ENCODE peak calls at places on chromosomes 2 and 18, in ten cellular contexts. K is heart left ventricle; P is adipocyte; M is CD8-positive, alpha-beta T cell; W is Panc1; Y is K562; H is kidney; R is A549; B is effector memory CD4-positive, alpha-beta T cell; Z is aorta. A is an unnamed sample.

GRCh38 chr2:205714058-205714776 is 31.9 kb downstream of the NRP2 start:
- DNase-seq in W (no peak), P (peak; percentile 25), B (no peak), K (no peak), Y (no peak), M (no peak), H (no peak), R (no peak), Z (no peak), A (no peak)

GRCh38 chr2:231613054-231613654 is 20.5 kb downstream of the TEX44 start:
- DNase-seq in K (no peak), P (no peak), Z (no peak), R (no peak), W (no peak), Y (no peak), H (peak; percentile 86), B (no peak), M (no peak), A (no peak)

GRCh38 chr18:48942554-48943261 is 8.1 kb downstream of the SMAD7 start:
- DNase-seq in R (peak; percentile 94), Z (no peak), K (no peak), Y (no peak), M (no peak), P (peak; percentile 90), W (peak; percentile 83), H (peak; percentile 89), B (no peak), A (no peak)

GRCh38 chr18:32879497-32879896 is 106.7 kb upstream of the KLHL14 start:
- DNase-seq in R (no peak), H (no peak), P (no peak), M (no peak), W (no peak), B (no peak), Z (no peak), K (no peak), Y (no peak), A (no peak)

GRCh38 chr18:29271496-29271895 is 1094.6 kb upstream of the CDH2 start:
- DNase-seq in W (no peak), H (no peak), B (no peak), Z (no peak), Y (no peak), M (no peak), R (no peak), P (peak; percentile 67), K (no peak), A (no peak)

GRCh38 chr2:15800489-15801329 is 139.6 kb upstream of the MYCN start:
- DNase-seq in Z (no peak), K (no peak), P (no peak), H (no peak), M (no peak), Y (no peak), B (no peak), R (no peak), W (no peak), A (no peak)

GRCh38 chr2:42202299-42203008 is 33.3 kb downstream of the EML4 start:
- DNase-seq in P (peak; percentile 36), Y (no peak), W (no peak), K (no peak), R (no peak), B (no peak), H (no peak), Z (no peak), M (no peak), A (no peak)

GRCh38 chr2:222057249-222058073 is 241.3 kb downstream of the PAX3 start:
- DNase-seq in M (no peak), Y (peak; percentile 2), Z (no peak), R (peak; percentile 10), W (peak; percentile 7), B (no peak), H (no peak), P (peak; percentile 69), K (no peak), A (no peak)

GRCh38 chr2:224036731-224037376 is 2.2 kb downstream of the SERPINE2 start:
- DNase-seq in P (no peak), M (no peak), W (no peak), H (no peak), R (no peak), B (no peak), K (no peak), Z (no peak), Y (no peak), A (no peak)

GRCh38 chr2:100119235-100119634 is 23.2 kb downstream of the AFF3 start:
- DNase-seq in B (no peak), K (no peak), M (no peak), P (no peak), W (no peak), R (no peak), Z (no peak), H (no peak), Y (no peak), A (no peak)

GRCh38 chr18:27109403-27109802 is 75.7 kb downstream of the CHST9 start:
- DNase-seq in H (no peak), Z (no peak), K (peak; percentile 27), R (no peak), M (no peak), P (no peak), W (no peak), Y (no peak), B (no peak), A (no peak)

GRCh38 chr2:29220506-29221270 is 105.5 kb downstream of the CLIP4 start:
- DNase-seq in B (no peak), W (no peak), K (no peak), Y (no peak), R (no peak), P (no peak), Z (no peak), M (no peak), H (no peak), A (no peak)

GRCh38 chr2:240530181-240530580 is 27.6 kb downstream of the ANKMY1 start:
- DNase-seq in Y (no peak), M (no peak), B (no peak), R (no peak), W (no peak), Z (peak; percentile 39), H (no peak), K (no peak), P (no peak), A (no peak)

GRCh38 chr2:240527153-240527750 is 30.5 kb downstream of the ANKMY1 start:
- DNase-seq in H (no peak), R (no peak), P (no peak), M (no peak), K (no peak), Y (no peak), Z (no peak), W (no peak), B (no peak), A (no peak)

GRCh38 chr2:240531038-240531437 is 26.8 kb downstream of the ANKMY1 start:
- DNase-seq in P (no peak), Y (no peak), K (no peak), M (no peak), R (no peak), W (no peak), H (no peak), Z (no peak), B (no peak), A (no peak)

GRCh38 chr2:240528406-240529040 is 29.3 kb downstream of the ANKMY1 start:
- DNase-seq in H (peak; percentile 43), Y (no peak), K (no peak), P (no peak), M (no peak), W (no peak), R (no peak), Z (no peak), B (no peak), A (no peak)

DNA sequence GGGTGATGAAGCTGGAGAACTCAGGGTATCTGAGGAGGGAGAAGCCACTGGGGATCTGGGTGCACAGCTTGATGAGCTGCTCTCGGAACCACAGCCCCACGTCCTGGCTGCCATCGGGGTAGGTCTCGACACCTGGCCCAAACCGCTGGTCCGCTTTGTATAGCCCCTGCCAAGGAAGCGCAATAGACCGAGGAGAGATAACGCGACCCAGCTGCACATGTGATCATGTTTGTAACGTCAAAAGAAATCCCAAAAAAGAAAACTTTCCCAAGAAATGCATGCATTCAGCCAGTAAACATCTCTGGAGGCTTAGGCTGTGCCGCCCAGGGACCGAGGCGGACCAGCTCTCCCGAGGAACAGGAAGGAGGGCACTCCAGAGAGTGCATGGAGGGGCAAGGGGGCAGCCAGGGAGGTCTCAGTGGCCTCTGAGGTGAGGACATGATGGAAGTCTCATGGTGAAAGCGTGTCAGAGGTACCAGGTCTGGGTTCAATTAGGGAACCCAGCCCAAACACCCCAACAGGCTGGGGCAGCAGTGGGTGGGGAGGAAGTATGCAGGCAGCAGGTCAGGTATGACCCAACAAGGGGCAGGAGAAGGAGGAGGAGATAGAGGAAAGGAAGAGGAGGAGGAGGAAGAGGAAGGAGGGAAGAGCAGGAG is 28.3 kb downstream of the ANKMY1 start:
- DNase-seq in M (no peak), W (no peak), Y (no peak), H (peak; percentile 42), K (no peak), P (no peak), B (no peak), Z (peak; percentile 35), R (no peak), A (no peak)
- H3K9me3 ChIP-seq in M (peaks cover 14% of the 10 kb centered on the region), W (peaks cover 28% of the 10 kb centered on the region), Y (peaks cover 15% of the 10 kb centered on the region), H (peaks cover 15% of the 10 kb centered on the region), K (peaks cover 48% of the 10 kb centered on the region), P (peaks cover 28% of the 10 kb centered on the region), B (peaks cover 8% of the 10 kb centered on the region), Z (no peaks in the 10 kb centered on the region), R (peaks cover 53% of the 10 kb centered on the region), A (peaks cover 8% of the 10 kb centered on the region)

GRCh38 chr2:36507408-36507812 is 90.6 kb downstream of the FEZ2 start:
- DNase-seq in K (peak; percentile 33), Y (peak; percentile 56), R (peak; percentile 60), B (peak; percentile 2), M (peak; percentile 6), Z (no peak), H (no peak), P (peak; percentile 84), W (peak; percentile 52), A (peak; percentile 76)
- H3K4me3 ChIP-seq in K (no peak overlapping the region), Y (no peak overlapping the region), R (no peak overlapping the region), B (no peak overlapping the region), M (no peak overlapping the region), Z (no peak overlapping the region), H (no peak overlapping the region), P (no peak overlapping the region), W (no peak overlapping the region), A (no peak overlapping the region)

GRCh38 chr2:190136825-190137224 is 74.3 kb upstream of the MSTN start:
- DNase-seq in P (no peak), Y (no peak), W (no peak), K (no peak), H (no peak), Z (no peak), M (no peak), R (no peak), B (no peak), A (no peak)
- H3K9me3 ChIP-seq in P (no peaks in the 10 kb centered on the region), Y (peaks cover 1% of the 10 kb centered on the region), W (no peaks in the 10 kb centered on the region), K (peaks cover 5% of the 10 kb centered on the region), H (no peaks in the 10 kb centered on the region), Z (no peaks in the 10 kb centered on the region), M (no peaks in the 10 kb centered on the region), R (peaks cover 10% of the 10 kb centered on the region), B (no peaks in the 10 kb centered on the region), A (peaks cover 2% of the 10 kb centered on the region)

DNA sequence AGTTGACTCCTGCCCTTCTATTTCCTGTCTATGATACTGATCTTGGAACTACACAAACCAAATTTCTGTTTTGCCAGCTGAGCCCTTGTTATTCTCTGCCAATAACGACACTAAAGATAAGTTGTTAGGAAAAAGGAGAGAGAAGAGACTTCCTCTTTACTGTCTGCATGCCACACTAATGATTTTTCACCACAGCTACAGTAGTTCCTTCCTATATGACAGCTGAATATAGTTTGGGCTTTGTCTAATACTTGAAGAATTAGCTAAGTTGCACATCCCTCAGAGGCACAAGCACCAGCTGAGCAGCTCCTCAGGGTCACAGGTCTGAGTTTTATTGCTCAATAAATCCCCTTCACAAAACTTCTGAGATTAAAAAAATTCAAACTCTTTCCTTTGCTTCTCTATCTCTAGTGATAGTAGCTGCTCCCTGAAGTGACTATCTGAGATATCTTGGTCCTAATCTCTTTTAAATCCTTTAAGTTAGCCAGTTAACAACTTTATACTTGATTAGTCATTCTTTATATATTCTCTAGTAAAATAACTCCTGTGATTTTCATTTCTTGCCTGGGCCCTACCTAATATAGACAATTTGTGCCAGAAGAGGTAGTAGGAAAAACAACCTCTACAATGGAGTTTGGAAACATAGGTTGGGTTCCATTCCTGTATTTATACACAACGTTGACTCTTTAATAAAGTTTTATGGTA is 253.0 kb upstream of the CNTNAP5 start:
- DNase-seq in W (no peak), B (no peak), Z (no peak), M (no peak), R (no peak), K (no peak), Y (no peak), H (no peak), P (no peak), A (no peak)
- H3K4me3 ChIP-seq in W (no peak overlapping the region), B (no peak overlapping the region), Z (no peak overlapping the region), M (no peak overlapping the region), R (no peak overlapping the region), K (no peak overlapping the region), Y (no peak overlapping the region), H (no peak overlapping the region), P (no peak overlapping the region), A (no peak overlapping the region)